ENCODE peak calls at places on chromosome 13, in five cellular contexts. W, Q, B, J and Y are unnamed samples.

GRCh38 chr13:40496035-40496810 is 170.2 kb downstream of the FOXO1 start:
- DNase-seq in W (no peak), Q (no peak), B (no peak), J (no peak), Y (no peak)

GRCh38 chr13:97274782-97275252 is 52.7 kb downstream of the MBNL2 start:
- DNase-seq in W (peak; percentile 71), Q (no peak), B (no peak), J (no peak), Y (no peak)

GRCh38 chr13:37429976-37430375 is 168.6 kb downstream of the POSTN start:
- DNase-seq in W (peak; percentile 74), Q (no peak), B (no peak), J (no peak), Y (no peak)

GRCh38 chr13:20711301-20712044 is 8.0 kb downstream of the IL17D start:
- DNase-seq in W (no peak), Q (no peak), B (no peak), J (peak; percentile 35), Y (no peak)

GRCh38 chr13:30292325-30292724 is 15.0 kb downstream of the KATNAL1 start:
- DNase-seq in W (no peak), Q (no peak), B (no peak), J (no peak), Y (no peak)

GRCh38 chr13:42109957-42110356 is 61.5 kb downstream of the DGKH start:
- DNase-seq in W (no peak), Q (no peak), B (no peak), J (no peak), Y (no peak)

GRCh38 chr13:83929147-83929546 is 46.9 kb upstream of the SLITRK1 start:
- DNase-seq in W (peak; percentile 24), Q (no peak), B (no peak), J (no peak), Y (no peak)

GRCh38 chr13:34817246-34817645 is 124.8 kb upstream of the NBEA start:
- DNase-seq in W (no peak), Q (no peak), B (no peak), J (no peak), Y (no peak)

GRCh38 chr13:53782400-53783030 is 753.9 kb downstream of the OLFM4 start:
- DNase-seq in W (peak; percentile 61), Q (no peak), B (no peak), J (peak; percentile 69), Y (no peak)

GRCh38 chr13:74715718-74716117 is 581.5 kb upstream of the KLF12 start:
- DNase-seq in W (no peak), Q (no peak), B (no peak), J (peak; percentile 8), Y (no peak)

GRCh38 chr13:73040479-73040878 is 18.3 kb upstream of the KLF5 start:
- DNase-seq in W (no peak), Q (no peak), B (no peak), J (no peak), Y (no peak)

GRCh38 chr13:109730832-109731335 is 55.5 kb downstream of the IRS2 start:
- DNase-seq in W (no peak), Q (no peak), B (no peak), J (peak; percentile 66), Y (no peak)

GRCh38 chr13:28540612-28541011 is 45.7 kb upstream of the FLT1 start:
- DNase-seq in W (peak; percentile 43), Q (no peak), B (no peak), J (no peak), Y (no peak)

GRCh38 chr13:97382276-97382675 is 51.7 kb upstream of the RAP2A start:
- DNase-seq in W (no peak), Q (no peak), B (no peak), J (no peak), Y (no peak)

GRCh38 chr13:68584776-68585175 is 1354.6 kb upstream of the PCDH9 start:
- DNase-seq in W (no peak), Q (no peak), B (no peak), J (no peak), Y (no peak)

GRCh38 chr13:52599853-52600603 is 42.2 kb upstream of the HNRNPA1L2 start:
- DNase-seq in W (peak; percentile 21), Q (no peak), B (no peak), J (peak; percentile 77), Y (no peak)

GRCh38 chr13:33626407-33626806 is 191.5 kb upstream of the RFC3 start:
- DNase-seq in W (no peak), Q (no peak), B (no peak), J (no peak), Y (no peak)

GRCh38 chr13:23509781-23510543 is 60.2 kb upstream of the TNFRSF19 start:
- DNase-seq in W (peak; percentile 48), Q (no peak), B (no peak), J (no peak), Y (no peak)

GRCh38 chr13:94322925-94323324 is 156.6 kb downstream of the DCT start:
- DNase-seq in W (no peak), Q (no peak), B (no peak), J (peak; percentile 37), Y (no peak)

GRCh38 chr13:63088226-63088625 is 1672.6 kb upstream of the PCDH20 start:
- DNase-seq in W (no peak), Q (no peak), B (no peak), J (no peak), Y (no peak)

GRCh38 chr13:75405976-75406703 is 75.8 kb downstream of the TBC1D4 start:
- DNase-seq in W (no peak), Q (no peak), B (no peak), J (no peak), Y (no peak)

GRCh38 chr13:87872813-87873212 is 201.6 kb downstream of the SLITRK5 start:
- DNase-seq in W (no peak), Q (no peak), B (no peak), J (no peak), Y (no peak)

GRCh38 chr13:73060251-73061160 is 1.7 kb downstream of the KLF5 start:
- DNase-seq in W (peak; percentile 83), Q (peak; percentile 36), B (peak; percentile 45), J (peak; percentile 17), Y (no peak)

GRCh38 chr13:40665754-40666057 is 735 bp downstream of the FOXO1 start:
- DNase-seq in W (peak; percentile 44), Q (no peak), B (peak; percentile 39), J (peak; percentile 54), Y (no peak)

GRCh38 chr13:31394491-31394890 is 194.7 kb downstream of the B3GLCT start:
- DNase-seq in W (no peak), Q (no peak), B (no peak), J (no peak), Y (no peak)

GRCh38 chr13:80132741-80133601 is 208.0 kb downstream of the SPRY2 start:
- DNase-seq in W (no peak), Q (peak; percentile 43), B (peak; percentile 85), J (peak; percentile 15), Y (peak; percentile 25)

GRCh38 chr13:44350775-44351504 is 22.7 kb upstream of the SERP2 start:
- DNase-seq in W (peak; percentile 58), Q (no peak), B (no peak), J (no peak), Y (no peak)

GRCh38 chr13:97223711-97224461 is 1.8 kb downstream of the MBNL2 start:
- DNase-seq in W (peak; percentile 82), Q (peak; percentile 59), B (peak; percentile 44), J (peak; percentile 75), Y (peak; percentile 54)

GRCh38 chr13:85995788-85996418 is 196.7 kb upstream of the SLITRK6 start:
- DNase-seq in W (no peak), Q (no peak), B (no peak), J (no peak), Y (no peak)

GRCh38 chr13:36074659-36075058 is 56.5 kb downstream of the DCLK1 start:
- DNase-seq in W (no peak), Q (no peak), B (no peak), J (no peak), Y (no peak)

GRCh38 chr13:77300176-77301141 is 26.4 kb downstream of the MYCBP2 start:
- DNase-seq in W (peak; percentile 67), Q (no peak), B (no peak), J (peak; percentile 61), Y (no peak)

GRCh38 chr13:36445806-36446423 is 13.6 kb downstream of the CCNA1 start:
- DNase-seq in W (peak; percentile 85), Q (no peak), B (no peak), J (no peak), Y (no peak)

GRCh38 chr13:59247166-59247565 is 916.6 kb downstream of the DIAPH3 start:
- DNase-seq in W (no peak), Q (no peak), B (peak; percentile 66), J (no peak), Y (no peak)

GRCh38 chr13:103272770-103273169 is 206.6 kb upstream of the SLC10A2 start:
- DNase-seq in W (peak; percentile 81), Q (no peak), B (no peak), J (no peak), Y (no peak)

GRCh38 chr13:98570929-98571372 is 6.0 kb downstream of the STK24 start:
- DNase-seq in W (peak; percentile 85), Q (peak; percentile 59), B (no peak), J (peak; percentile 71), Y (no peak)

GRCh38 chr13:112785419-112785856 is 95.6 kb downstream of the ATP11A start:
- DNase-seq in W (no peak), Q (no peak), B (no peak), J (no peak), Y (no peak)
- H3K4me3 ChIP-seq in W (no peak overlapping the region), Q (no peak overlapping the region), B (no peak overlapping the region), J (no peak overlapping the region), Y (no peak overlapping the region)

GRCh38 chr13:113647351-113648217 is 10.4 kb downstream of the ATP4B start:
- DNase-seq in W (peak; percentile 82), Q (peak; percentile 93), B (peak; percentile 91), J (no peak), Y (peak; percentile 96)
- H3K4me3 ChIP-seq in W (no peak overlapping the region), Q (peak overlapping the region; percentile 6), B (no peak overlapping the region), J (no peak overlapping the region), Y (no peak overlapping the region)

GRCh38 chr13:27371932-27372331 is 52.5 kb upstream of the GTF3A start:
- DNase-seq in W (no peak), Q (no peak), B (no peak), J (no peak), Y (no peak)
- H3K4me3 ChIP-seq in W (no peak overlapping the region), Q (no peak overlapping the region), B (no peak overlapping the region), J (no peak overlapping the region), Y (no peak overlapping the region)

GRCh38 chr13:112474869-112475268 is 98.7 kb downstream of the SPACA7 start:
- DNase-seq in W (no peak), Q (no peak), B (no peak), J (no peak), Y (no peak)
- H3K4me3 ChIP-seq in W (no peak overlapping the region), Q (no peak overlapping the region), B (no peak overlapping the region), J (no peak overlapping the region), Y (no peak overlapping the region)

DNA sequence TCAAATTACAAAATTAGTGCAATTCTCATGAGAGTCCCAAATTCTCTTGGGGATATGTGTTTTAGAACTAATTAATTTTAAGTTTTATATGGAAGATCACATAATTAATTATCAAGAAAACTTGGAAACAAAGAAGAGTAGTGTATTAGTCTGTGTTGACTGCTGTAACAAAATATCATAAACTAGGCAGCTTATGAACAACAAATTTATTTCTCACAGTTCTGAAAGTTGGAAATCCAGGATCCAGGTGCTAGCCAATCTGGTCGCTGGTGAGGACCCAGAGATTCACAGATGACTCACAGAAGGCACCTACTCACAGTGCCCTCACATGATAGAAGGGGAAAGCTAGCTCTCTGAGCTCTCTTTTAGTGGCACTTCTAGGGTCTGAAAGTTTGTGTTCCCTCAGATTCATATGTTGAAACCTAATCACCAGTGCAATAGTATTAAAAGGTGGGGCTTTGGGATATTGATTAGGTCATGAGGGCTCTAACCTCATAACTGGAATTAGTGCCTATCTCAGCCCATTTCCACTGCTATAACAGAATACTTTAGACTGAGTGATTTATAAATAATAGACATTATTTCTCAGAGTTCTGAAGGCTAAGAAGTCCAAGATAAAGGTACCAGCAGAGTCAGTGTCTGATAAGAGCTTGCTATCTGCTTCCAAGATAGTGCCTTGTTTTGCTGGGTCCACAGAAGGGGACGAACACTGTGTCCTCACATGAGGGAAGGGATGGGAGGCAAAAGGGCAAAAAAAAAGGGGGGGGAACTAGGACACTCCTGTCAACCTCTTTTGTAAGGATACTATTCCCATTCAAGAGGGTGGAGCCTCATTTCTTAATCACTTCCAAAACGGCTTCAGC is 1.5 kb upstream of the ARGLU1 start:
- DNase-seq in W (peak; percentile 57), Q (no peak), B (no peak), J (no peak), Y (no peak)
- H3K4me3 ChIP-seq in W (no peak overlapping the region), Q (no peak overlapping the region), B (no peak overlapping the region), J (no peak overlapping the region), Y (no peak overlapping the region)